ENCODE peak calls at places on chromosomes 6 and 20, in nine cellular contexts. D, W, P, U, J, F, N, I and Y are unnamed samples.

GRCh38 chr6:21582651-21583050 is 10.9 kb upstream of the SOX4 start:
- DNase-seq in D (no peak), W (no peak), P (peak), U (no peak), J (peak), F (no peak), N (no peak), I (no peak), Y (no peak)

GRCh38 chr6:129105035-129105434 is 222.1 kb downstream of the LAMA2 start:
- DNase-seq in D (no peak), W (no peak), P (no peak), U (peak), J (peak), F (no peak), N (no peak), I (no peak), Y (no peak)

GRCh38 chr6:119351005-119351394 is 1.4 kb upstream of the MAN1A1 start:
- DNase-seq in D (no peak), W (peak), P (peak), U (peak), J (peak), F (no peak), N (no peak), I (no peak), Y (no peak)

GRCh38 chr20:16639027-16639941 is 66.0 kb upstream of the KIF16B start:
- DNase-seq in D (no peak), W (no peak), P (no peak), U (no peak), J (no peak), F (no peak), N (no peak), I (no peak), Y (no peak)

GRCh38 chr6:158022749-158023596 is 41.3 kb downstream of the SYNJ2 start:
- DNase-seq in D (peak), W (no peak), P (no peak), U (no peak), J (no peak), F (no peak), N (peak), I (no peak), Y (no peak)

GRCh38 chr20:7930386-7930785 is 9.9 kb downstream of the HAO1 start:
- DNase-seq in D (no peak), W (no peak), P (no peak), U (no peak), J (no peak), F (no peak), N (no peak), I (no peak), Y (no peak)

GRCh38 chr6:163408352-163408991 is 6.0 kb upstream of the QKI start:
- DNase-seq in D (no peak), W (no peak), P (no peak), U (no peak), J (no peak), F (no peak), N (no peak), I (no peak), Y (no peak)

GRCh38 chr20:13068336-13068735 is 59.6 kb downstream of the SPTLC3 start:
- DNase-seq in D (no peak), W (peak), P (no peak), U (no peak), J (no peak), F (no peak), N (no peak), I (no peak), Y (no peak)

GRCh38 chr20:3420211-3420707 is 12.8 kb upstream of the DNAAF9 start:
- DNase-seq in D (peak), W (peak), P (no peak), U (no peak), J (peak), F (peak), N (no peak), I (no peak), Y (no peak)